ENCODE peak calls at places on chromosome 20, in nine cellular contexts. P is GM20000, R is NCI-H748 treated with DMSO at 0.1 percent for 48 hours, Z is NCI-H226, H is bronchial epithelial cell, E is lung, J is upper lobe of right lung, W is T-helper 2 cell, U is NCI-H524. A is an unnamed sample.

GRCh38 chr20:41135187-41135887 is 2.0 kb upstream of the PLCG1 start:
- DNase-seq in E (no peak), P (peak), J (peak), W (peak), R (peak), H (peak), Z (no peak), U (peak), A (no peak)

GRCh38 chr20:4671015-4671414 is 50.7 kb upstream of the PRND start:
- DNase-seq in E (no peak), H (no peak), J (no peak), W (no peak), Z (no peak), U (peak), P (no peak), R (no peak), A (no peak)

GRCh38 chr20:5621305-5621704 is 128.9 kb upstream of the SHLD1 start:
- DNase-seq in E (no peak), P (no peak), Z (no peak), H (no peak), W (no peak), J (no peak), R (peak), U (peak), A (peak)

GRCh38 chr20:36827541-36828279 is 48.2 kb upstream of the TLDC2 start:
- DNase-seq in H (no peak), U (no peak), P (peak), Z (no peak), R (no peak), W (no peak), E (no peak), J (no peak), A (no peak)

GRCh38 chr20:57361517-57361916 is 10.5 kb downstream of the RAE1 start:
- DNase-seq in J (no peak), Z (peak), U (no peak), E (no peak), H (peak), W (no peak), P (no peak), R (no peak), A (peak)

GRCh38 chr20:51985013-51985415 is 182.7 kb upstream of the SALL4 start:
- DNase-seq in P (no peak), J (no peak), U (no peak), Z (peak), H (peak), W (no peak), R (no peak), E (no peak), A (peak)

GRCh38 chr20:18090044-18090443 is 32.3 kb upstream of the OVOL2 start:
- DNase-seq in E (no peak), H (no peak), J (no peak), U (peak), P (no peak), Z (no peak), W (no peak), R (no peak), A (no peak)

GRCh38 chr20:460180-460579 is 2.2 kb downstream of the TBC1D20 start:
- DNase-seq in E (no peak), P (no peak), U (no peak), H (no peak), W (no peak), Z (no peak), R (no peak), J (no peak), A (no peak)

GRCh38 chr20:16066571-16066970 is 506.7 kb downstream of the KIF16B start:
- DNase-seq in J (no peak), U (no peak), W (no peak), P (no peak), R (no peak), E (no peak), Z (no peak), H (no peak), A (no peak)

GRCh38 chr20:44054849-44055248 is 132.1 kb downstream of the JPH2 start:
- DNase-seq in E (no peak), Z (no peak), R (no peak), P (no peak), W (no peak), J (no peak), H (no peak), U (no peak), A (no peak)

GRCh38 chr20:24837721-24838456 is 111.2 kb upstream of the CST7 start:
- DNase-seq in H (peak), Z (no peak), R (no peak), P (no peak), W (no peak), J (no peak), U (no peak), E (no peak), A (no peak)

GRCh38 chr20:32731882-32732266 is 11.4 kb downstream of the COMMD7 start:
- DNase-seq in Z (no peak), J (peak), H (peak), E (no peak), R (no peak), W (no peak), U (no peak), P (no peak), A (no peak)

GRCh38 chr20:14568225-14568624 is 230.8 kb upstream of the FLRT3 start:
- DNase-seq in P (no peak), R (no peak), Z (no peak), J (no peak), W (no peak), H (peak), U (no peak), E (no peak), A (no peak)

GRCh38 chr20:43529457-43530153 is 22.1 kb downstream of the L3MBTL1 start:
- DNase-seq in E (no peak), P (no peak), J (peak), W (no peak), H (no peak), R (no peak), U (no peak), Z (no peak), A (no peak)

GRCh38 chr20:52104546-52105044 is 87.0 kb downstream of the ZFP64 start:
- DNase-seq in P (peak), R (no peak), U (peak), H (no peak), W (no peak), Z (no peak), E (no peak), J (no peak), A (peak)

GRCh38 chr20:36474563-36474962 is 66.8 kb upstream of the MYL9 start:
- DNase-seq in E (no peak), P (no peak), U (no peak), J (no peak), Z (no peak), R (no peak), H (no peak), W (no peak), A (no peak)

GRCh38 chr20:1375515-1375914 is 17.3 kb downstream of the FKBP1A start:
- DNase-seq in R (no peak), Z (peak), U (peak), E (no peak), W (no peak), H (peak), J (no peak), P (no peak), A (peak)

GRCh38 chr20:47336013-47336754 is 20.3 kb downstream of the ZMYND8 start:
- DNase-seq in E (no peak), Z (no peak), J (no peak), R (no peak), H (no peak), P (no peak), W (no peak), U (no peak), A (peak)

GRCh38 chr20:5834436-5835005 is 84.3 kb downstream of the SHLD1 start:
- DNase-seq in J (no peak), Z (no peak), W (no peak), P (no peak), E (no peak), U (no peak), R (no peak), H (no peak), A (no peak)

GRCh38 chr20:56143759-56144158 is 104.8 kb upstream of the MC3R start:
- DNase-seq in Z (no peak), H (no peak), U (no peak), E (no peak), W (no peak), J (no peak), R (no peak), P (no peak), A (no peak)

GRCh38 chr20:48603819-48604405 is 223.9 kb downstream of the PREX1 start:
- DNase-seq in P (no peak), U (peak), H (no peak), E (no peak), W (no peak), J (peak), Z (no peak), R (no peak), A (no peak)

GRCh38 chr20:57061058-57061900 is 205.2 kb downstream of the BMP7 start:
- DNase-seq in P (no peak), J (peak), R (no peak), W (no peak), U (peak), Z (no peak), H (no peak), E (no peak), A (peak)

A was measured in MG63.